ENCODE peak calls at places on chromosome 18, in five cellular contexts. E is uterus, O is heart left ventricle, H is transverse colon, B is ovary. A is an unnamed sample.

GRCh38 chr18:39946623-39947061 is 2008.4 kb upstream of the PIK3C3 start:
- DNase-seq in E (no peak), O (no peak), H (no peak), B (no peak), A (peak)

GRCh38 chr18:23938046-23938756 is 76.4 kb upstream of the TTC39C start:
- DNase-seq in E (no peak), O (no peak), H (no peak), B (no peak), A (no peak)

GRCh38 chr18:72871091-72871490 is 3.3 kb upstream of the NETO1 start:
- DNase-seq in E (no peak), O (no peak), H (no peak), B (no peak), A (no peak)

GRCh38 chr18:13276530-13277520 is 58.3 kb downstream of the LDLRAD4 start:
- DNase-seq in E (no peak), O (no peak), H (no peak), B (no peak), A (no peak)

GRCh38 chr18:23847321-23847986 is 158.2 kb downstream of the LAMA3 start:
- DNase-seq in E (no peak), O (no peak), H (no peak), B (no peak), A (no peak)

GRCh38 chr18:22813648-22814328 is 119.3 kb upstream of the RBBP8 start:
- DNase-seq in E (no peak), O (no peak), H (no peak), B (no peak), A (peak)

GRCh38 chr18:76496200-76496890 is 1.3 kb upstream of the ZNF516 start:
- DNase-seq in E (peak), O (peak), H (peak), B (peak), A (peak)

GRCh38 chr18:65221115-65221514 is 529.7 kb upstream of the CDH7 start:
- DNase-seq in E (no peak), O (no peak), H (no peak), B (no peak), A (no peak)

GRCh38 chr18:24427484-24427883 is 1.0 kb downstream of the IMPACT start:
- DNase-seq in E (no peak), O (no peak), H (no peak), B (no peak), A (no peak)

GRCh38 chr18:34522627-34523026 is 187.5 kb upstream of the DTNA start:
- DNase-seq in E (no peak), O (no peak), H (no peak), B (no peak), A (no peak)

GRCh38 chr18:76558881-76559667 is 64.0 kb upstream of the ZNF516 start:
- DNase-seq in E (no peak), O (no peak), H (peak), B (no peak), A (peak)

GRCh38 chr18:46040747-46041104 is 31.3 kb downstream of the PSTPIP2 start:
- DNase-seq in E (no peak), O (no peak), H (no peak), B (no peak), A (no peak)

GRCh38 chr18:60649816-60650215 is 277.2 kb upstream of the MC4R start:
- DNase-seq in E (no peak), O (no peak), H (no peak), B (no peak), A (no peak)

DNA sequence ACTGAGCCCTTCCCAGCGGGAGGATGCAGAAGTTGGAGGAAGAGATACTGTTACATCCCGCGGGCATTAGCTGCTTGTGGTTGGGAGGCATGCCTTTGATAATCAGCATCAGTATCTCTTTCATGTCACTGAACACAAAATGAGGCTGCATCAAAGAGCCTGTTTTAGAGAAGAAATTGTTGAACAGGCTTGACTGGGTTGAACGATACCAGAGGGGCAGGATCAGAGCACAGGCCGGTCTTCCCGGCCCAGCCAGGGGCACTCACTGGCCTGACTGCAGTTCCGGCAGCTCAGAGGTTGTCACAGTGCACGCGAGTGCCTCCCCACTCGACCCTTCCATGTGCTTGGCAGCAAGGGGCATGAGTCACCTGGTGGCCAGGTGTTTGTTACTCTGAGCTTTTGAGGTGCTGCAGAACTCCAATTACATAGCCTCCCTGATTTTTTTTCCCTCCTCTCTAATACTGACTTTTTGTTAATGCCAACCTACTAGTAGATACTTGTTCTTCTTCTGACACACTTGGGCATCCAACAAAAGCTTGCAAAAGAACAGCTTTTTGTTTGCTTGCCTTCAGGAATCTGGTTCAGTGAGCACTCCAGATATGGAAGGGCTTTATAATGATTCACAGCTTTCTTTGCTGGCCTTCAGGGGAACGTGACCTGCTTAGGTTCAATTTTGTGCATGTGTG is 121.6 kb downstream of the VAPA start:
- DNase-seq in E (peak), O (no peak), H (no peak), B (no peak), A (peak)
- TF ChIP-seq POLR2A in E (no peak), O (no peak), H (no peak), B (no peak), A (no peak)

GRCh38 chr18:74373428-74373827 is 57.8 kb downstream of the C18orf63 start:
- DNase-seq in E (no peak), O (no peak), H (no peak), B (no peak), A (no peak)

GRCh38 chr18:74368901-74369705 is 53.5 kb downstream of the C18orf63 start:
- DNase-seq in E (no peak), O (no peak), H (peak), B (no peak), A (peak)

GRCh38 chr18:74370163-74370562 is 54.5 kb downstream of the C18orf63 start:
- DNase-seq in E (no peak), O (no peak), H (no peak), B (no peak), A (no peak)

GRCh38 chr18:74367905-74368304 is 52.3 kb downstream of the C18orf63 start:
- DNase-seq in E (no peak), O (no peak), H (no peak), B (no peak), A (no peak)
- H3K27ac ChIP-seq in E (no peak), O (no peak), H (no peak), B (no peak), A (no peak)

GRCh38 chr18:68893396-68893795 is 95.5 kb downstream of the CCDC102B start:
- DNase-seq in E (no peak), O (no peak), H (no peak), B (no peak), A (no peak)
- TF ChIP-seq POLR2A in E (no peak), O (no peak), H (no peak), B (no peak), A (no peak)

GRCh38 chr18:31065036-31065773 is 22.7 kb upstream of the DSC3 start:
- DNase-seq in E (no peak), O (no peak), H (no peak), B (no peak), A (peak)
- H3K27ac ChIP-seq in E (no peak), O (no peak), H (no peak), B (no peak), A (no peak)

DNA sequence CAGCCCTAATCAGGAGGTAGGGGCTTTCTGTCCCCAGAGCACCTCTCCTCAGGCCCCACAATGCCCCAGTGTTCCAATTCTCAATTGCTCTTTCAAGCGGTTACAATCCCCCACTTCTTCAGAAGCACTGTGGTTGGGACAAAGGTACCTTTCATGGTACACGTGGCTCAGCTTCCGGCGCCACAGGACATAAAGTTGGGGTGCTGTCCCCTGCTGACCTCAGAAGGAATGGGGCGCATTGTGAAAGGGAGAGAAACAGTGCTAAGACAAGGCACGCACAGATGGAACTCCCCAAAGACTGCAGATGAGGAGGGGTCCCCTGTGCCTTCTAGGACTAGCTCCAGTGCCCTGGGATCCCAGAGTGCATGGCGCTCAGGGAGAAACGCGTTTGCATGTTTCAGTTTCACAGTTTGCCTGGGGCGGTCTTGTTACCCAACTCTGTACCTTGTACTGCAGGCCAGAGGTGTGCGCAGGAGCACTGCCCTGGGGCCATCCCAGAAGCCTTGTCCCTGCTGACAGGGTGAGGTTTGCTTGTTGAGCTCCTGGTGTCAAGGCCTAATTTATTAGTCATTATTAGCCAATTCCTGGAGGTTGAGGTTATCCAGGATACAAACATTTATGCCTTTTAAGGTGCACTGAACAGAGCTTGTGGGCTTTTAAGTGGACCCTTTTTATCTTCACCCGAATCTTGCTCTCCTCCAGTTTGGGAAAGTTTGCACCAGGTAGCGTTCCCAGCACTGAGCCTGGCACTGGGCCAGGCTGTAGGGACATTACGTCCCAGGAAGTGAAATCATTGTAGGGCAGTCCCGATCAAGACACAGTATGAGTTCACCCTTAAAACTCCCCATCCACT is 7.6 kb downstream of the CNDP1 start:
- DNase-seq in E (no peak), O (no peak), H (peak), B (no peak), A (no peak)
- TF ChIP-seq POLR2A in E (no peak), O (no peak), H (no peak), B (no peak), A (no peak)

GRCh38 chr18:7822435-7823425 is 255.6 kb downstream of the PTPRM start:
- DNase-seq in E (no peak), O (no peak), H (no peak), B (no peak), A (peak)
- H3K27ac ChIP-seq in E (peak), O (peak), H (no peak), B (no peak), A (peak)

DNA sequence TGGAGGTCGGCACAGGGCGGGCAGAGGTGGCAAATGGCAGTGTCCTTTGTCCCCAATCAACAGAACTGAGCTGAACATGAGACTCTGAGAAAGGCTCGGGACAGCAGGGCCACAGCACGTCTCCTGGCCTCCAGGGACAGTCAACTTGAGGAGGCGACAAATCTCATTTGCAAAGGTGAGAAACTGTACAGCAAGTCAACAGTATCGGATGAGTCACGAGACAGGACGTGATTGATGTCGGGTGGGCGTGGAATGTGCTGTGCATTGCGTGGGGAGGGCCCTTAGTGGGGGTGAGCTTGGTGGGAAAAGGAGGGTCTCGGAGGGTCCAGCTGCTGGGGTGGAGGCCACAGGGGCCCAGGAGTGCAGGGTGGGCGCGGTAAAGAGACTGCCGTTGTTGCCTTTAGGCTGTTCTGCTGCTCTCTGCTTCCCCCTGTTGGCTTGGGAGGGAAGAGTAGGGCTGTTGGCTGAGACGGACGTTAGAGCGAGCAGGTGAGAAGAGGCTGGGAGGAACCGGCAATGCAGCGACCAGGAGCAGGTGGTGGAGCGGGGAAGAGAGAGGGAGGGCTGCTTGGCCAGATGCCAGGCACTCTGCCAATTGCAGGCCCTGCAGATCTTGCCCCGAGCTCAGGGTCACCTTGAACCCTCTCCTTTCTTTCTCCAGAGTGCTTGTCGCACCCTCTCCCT is 164.3 kb downstream of the BCL2 start:
- DNase-seq in E (no peak), O (peak), H (peak), B (no peak), A (peak)
- TF ChIP-seq POLR2A in E (no peak), O (no peak), H (peak), B (no peak), A (peak)

GRCh38 chr18:79402977-79403722 is 7.4 kb downstream of the NFATC1 start:
- DNase-seq in E (peak), O (peak), H (peak), B (peak), A (peak)
- H3K27ac ChIP-seq in E (peak), O (peak), H (peak), B (no peak), A (no peak)

GRCh38 chr18:47930086-47930843 is at the start of gene SMAD2:
- DNase-seq in E (peak), O (peak), H (peak), B (peak), A (peak)

GRCh38 chr18:47931707-47932103 is 1.2 kb upstream of the SMAD2 start:
- DNase-seq in E (no peak), O (no peak), H (peak), B (no peak), A (no peak)

GRCh38 chr18:47928466-47928865 is 2.0 kb downstream of the SMAD2 start:
- DNase-seq in E (no peak), O (no peak), H (no peak), B (no peak), A (no peak)

GRCh38 chr18:47930844-47931706 is 616 bp upstream of the SMAD2 start:
- DNase-seq in E (peak), O (peak), H (peak), B (peak), A (peak)

GRCh38 chr18:47929681-47930085 is 776 bp downstream of the SMAD2 start:
- DNase-seq in E (no peak), O (no peak), H (no peak), B (no peak), A (no peak)
- TF ChIP-seq POLR2A in E (no peak), O (no peak), H (no peak), B (no peak), A (no peak)

DNA sequence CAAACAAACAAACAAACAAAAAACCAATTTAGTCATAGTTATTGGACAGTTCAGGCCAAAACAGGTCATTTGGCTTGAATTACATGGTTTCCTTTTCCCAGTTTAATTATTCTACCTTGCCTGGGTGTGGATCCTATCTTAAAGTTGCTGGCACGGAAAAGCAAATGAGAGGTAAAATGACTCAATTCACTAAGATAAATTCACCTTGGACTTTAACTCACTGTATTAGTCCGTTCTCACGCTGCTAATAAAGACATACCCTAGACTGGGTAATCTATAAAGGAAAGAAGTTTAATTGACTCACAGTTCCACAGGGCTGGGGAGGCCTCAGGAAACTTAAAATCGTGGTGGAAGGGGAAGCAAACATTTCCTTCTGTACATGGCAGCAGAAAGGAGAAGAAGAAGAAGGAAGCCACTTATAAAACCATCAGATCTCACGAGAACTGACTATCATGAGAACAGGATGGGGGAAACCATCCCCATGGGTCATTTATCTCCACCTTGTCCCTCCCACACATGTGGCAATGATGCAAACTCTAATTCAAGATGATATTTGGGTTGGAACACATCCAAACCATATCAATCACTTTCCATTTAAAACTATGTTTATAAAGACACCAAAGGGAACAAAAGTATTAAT is 22.5 kb upstream of the TRAPPC8 start:
- DNase-seq in E (no peak), O (no peak), H (no peak), B (no peak), A (no peak)
- H3K27ac ChIP-seq in E (no peak), O (no peak), H (no peak), B (no peak), A (no peak)